ENCODE peak calls at places on chromosomes 6 and 20, in four cellular contexts. One of them, this sample, is unnamed. For H3K36me3, the result is how much of the 10 kb centered on the place peaks cover.

GRCh38 chr20:10463622-10464021 is 28.5 kb downstream of the SLX4IP start:
- DNase-seq in PC-9: no peak
- DNase-seq in GM23338: no peak
- DNase-seq in mammary epithelial cell: peak
- DNase-seq in this sample: no peak

GRCh38 chr6:20846602-20847028 is 312.4 kb downstream of the CDKAL1 start:
- DNase-seq in PC-9: no peak
- DNase-seq in GM23338: no peak
- DNase-seq in mammary epithelial cell: no peak
- DNase-seq in this sample: no peak

GRCh38 chr6:82178759-82179112 is 68.8 kb downstream of the IBTK start:
- DNase-seq in GM23338: no peak
- DNase-seq in mammary epithelial cell: no peak
- DNase-seq in PC-9: no peak
- DNase-seq in this sample: no peak

GRCh38 chr6:45192556-45192955 is 135.6 kb upstream of the RUNX2 start:
- DNase-seq in mammary epithelial cell: no peak
- DNase-seq in GM23338: no peak
- DNase-seq in PC-9: no peak
- DNase-seq in this sample: no peak

GRCh38 chr20:40770564-40771307 is 81.7 kb upstream of the MAFB start:
- DNase-seq in GM23338: no peak
- DNase-seq in mammary epithelial cell: no peak
- DNase-seq in PC-9: no peak
- DNase-seq in this sample: peak

GRCh38 chr6:134111062-134111677 is 58.7 kb upstream of the SLC2A12 start:
- DNase-seq in mammary epithelial cell: peak
- DNase-seq in PC-9: peak
- DNase-seq in GM23338: peak
- DNase-seq in this sample: no peak

GRCh38 chr6:68211242-68211795 is 423.8 kb upstream of the ADGRB3 start:
- DNase-seq in mammary epithelial cell: no peak
- DNase-seq in GM23338: no peak
- DNase-seq in PC-9: no peak
- DNase-seq in this sample: no peak

GRCh38 chr6:152312434-152312833 is 324.7 kb downstream of the SYNE1 start:
- DNase-seq in GM23338: no peak
- DNase-seq in mammary epithelial cell: no peak
- DNase-seq in PC-9: no peak
- DNase-seq in this sample: no peak

GRCh38 chr6:16090452-16090851 is 38.4 kb upstream of the MYLIP start:
- DNase-seq in mammary epithelial cell: no peak
- DNase-seq in PC-9: no peak
- DNase-seq in GM23338: no peak
- DNase-seq in this sample: no peak

GRCh38 chr6:89242574-89243330 is 25.6 kb upstream of the GABRR1 start:
- DNase-seq in mammary epithelial cell: peak
- DNase-seq in PC-9: no peak
- DNase-seq in GM23338: peak
- DNase-seq in this sample: no peak

GRCh38 chr6:131867744-131868143 is 59.9 kb downstream of the ENPP1 start:
- DNase-seq in mammary epithelial cell: no peak
- DNase-seq in GM23338: no peak
- DNase-seq in PC-9: no peak
- DNase-seq in this sample: no peak

GRCh38 chr6:150409576-150410066 is 40.8 kb downstream of the IYD start:
- DNase-seq in mammary epithelial cell: no peak
- DNase-seq in PC-9: no peak
- DNase-seq in GM23338: no peak
- DNase-seq in this sample: no peak

GRCh38 chr6:146543940-146544661 is 468 bp downstream of the RAB32 start:
- DNase-seq in GM23338: peak
- DNase-seq in PC-9: no peak
- DNase-seq in mammary epithelial cell: peak
- DNase-seq in this sample: peak

GRCh38 chr6:151765444-151765886 is 42.0 kb upstream of the ESR1 start:
- DNase-seq in mammary epithelial cell: peak
- DNase-seq in PC-9: peak
- DNase-seq in GM23338: peak
- DNase-seq in this sample: no peak

GRCh38 chr6:3566812-3567211 is 110.0 kb upstream of the SLC22A23 start:
- DNase-seq in GM23338: no peak
- DNase-seq in mammary epithelial cell: peak
- DNase-seq in PC-9: no peak
- DNase-seq in this sample: no peak

GRCh38 chr6:32967151-32968091 is 973 bp upstream of the BRD2 start:
- DNase-seq in GM23338: peak
- DNase-seq in PC-9: peak
- DNase-seq in mammary epithelial cell: peak
- DNase-seq in this sample: peak

GRCh38 chr20:42161228-42161829 is 543.2 kb upstream of the CHD6 start:
- DNase-seq in GM23338: no peak
- DNase-seq in PC-9: no peak
- DNase-seq in mammary epithelial cell: no peak
- DNase-seq in this sample: peak

GRCh38 chr20:17735206-17735804 is 35.5 kb downstream of the BANF2 start:
- DNase-seq in GM23338: no peak
- DNase-seq in PC-9: no peak
- DNase-seq in mammary epithelial cell: peak
- DNase-seq in this sample: no peak

GRCh38 chr6:49540614-49541013 is 9.9 kb upstream of the C6orf141 start:
- DNase-seq in GM23338: no peak
- DNase-seq in mammary epithelial cell: no peak
- DNase-seq in PC-9: no peak
- DNase-seq in this sample: no peak

GRCh38 chr6:14734416-14735340 is 511.2 kb upstream of the JARID2 start:
- DNase-seq in PC-9: peak
- DNase-seq in GM23338: no peak
- DNase-seq in mammary epithelial cell: peak
- DNase-seq in this sample: no peak

GRCh38 chr20:47311211-47311610 is 45.3 kb downstream of the ZMYND8 start:
- DNase-seq in PC-9: no peak
- DNase-seq in GM23338: no peak
- DNase-seq in mammary epithelial cell: no peak
- DNase-seq in this sample: no peak

GRCh38 chr6:156809034-156809433 is 31.9 kb downstream of the ARID1B start:
- DNase-seq in GM23338: no peak
- DNase-seq in mammary epithelial cell: no peak
- DNase-seq in PC-9: no peak
- DNase-seq in this sample: peak

GRCh38 chr6:683742-684440 is 9.0 kb downstream of the EXOC2 start:
- DNase-seq in mammary epithelial cell: no peak
- DNase-seq in PC-9: no peak
- DNase-seq in GM23338: peak
- DNase-seq in this sample: no peak

GRCh38 chr6:40456390-40457013 is 130.7 kb downstream of the LRFN2 start:
- DNase-seq in PC-9: no peak
- DNase-seq in GM23338: no peak
- DNase-seq in mammary epithelial cell: no peak
- DNase-seq in this sample: no peak

GRCh38 chr6:68778356-68779020 is 143.4 kb downstream of the ADGRB3 start:
- DNase-seq in mammary epithelial cell: no peak
- DNase-seq in GM23338: peak
- DNase-seq in PC-9: no peak
- DNase-seq in this sample: no peak

GRCh38 chr6:16316741-16317251 is 78.4 kb downstream of the GMPR start:
- DNase-seq in mammary epithelial cell: peak
- DNase-seq in GM23338: peak
- DNase-seq in PC-9: peak
- DNase-seq in this sample: no peak

GRCh38 chr20:5033566-5033965 is 32.3 kb upstream of the SLC23A2 start:
- DNase-seq in mammary epithelial cell: peak
- DNase-seq in GM23338: no peak
- DNase-seq in PC-9: peak
- DNase-seq in this sample: no peak

GRCh38 chr6:160071805-160072687 is 49.6 kb upstream of the SLC22A1 start:
- DNase-seq in GM23338: peak
- DNase-seq in mammary epithelial cell: no peak
- DNase-seq in PC-9: no peak
- DNase-seq in this sample: no peak

GRCh38 chr6:160070831-160071230 is 50.8 kb upstream of the SLC22A1 start:
- DNase-seq in GM23338: no peak
- DNase-seq in mammary epithelial cell: no peak
- DNase-seq in PC-9: no peak
- DNase-seq in this sample: no peak

GRCh38 chr6:160076009-160076408 is 45.6 kb upstream of the SLC22A1 start:
- DNase-seq in GM23338: no peak
- DNase-seq in PC-9: no peak
- DNase-seq in mammary epithelial cell: no peak
- DNase-seq in this sample: no peak

GRCh38 chr6:160070427-160070826 is 51.2 kb upstream of the SLC22A1 start:
- DNase-seq in mammary epithelial cell: no peak
- DNase-seq in PC-9: no peak
- DNase-seq in GM23338: no peak
- DNase-seq in this sample: peak

DNA sequence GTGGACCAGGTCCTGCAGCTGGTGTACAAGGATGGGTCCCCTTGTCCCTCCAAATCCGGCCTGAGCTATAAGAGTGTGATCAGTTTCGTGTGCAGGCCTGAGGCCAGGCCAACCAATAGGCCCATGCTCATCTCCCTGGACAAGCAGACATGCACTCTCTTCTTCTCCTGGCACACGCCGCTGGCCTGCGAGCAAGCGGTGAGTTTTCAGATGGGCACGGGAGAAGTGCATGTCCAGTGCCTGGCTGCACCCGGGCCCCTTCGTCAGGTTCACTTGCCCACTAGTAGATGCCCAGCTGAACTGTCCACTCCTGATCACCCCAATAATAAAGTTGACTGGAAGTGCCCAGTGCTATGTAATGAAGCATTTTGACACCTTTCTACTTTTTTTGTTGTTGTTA is 48.3 kb upstream of the SLC22A1 start:
- DNase-seq in GM23338: no peak
- DNase-seq in PC-9: no peak
- DNase-seq in mammary epithelial cell: no peak
- DNase-seq in this sample: peak
- H3K36me3 ChIP-seq in GM23338: under half
- H3K36me3 ChIP-seq in PC-9: under half
- H3K36me3 ChIP-seq in mammary epithelial cell: under half
- H3K36me3 ChIP-seq in this sample: under half

GRCh38 chr6:2102316-2102883 is 143.0 kb downstream of the GMDS start:
- DNase-seq in GM23338: no peak
- DNase-seq in mammary epithelial cell: peak
- DNase-seq in PC-9: no peak
- DNase-seq in this sample: no peak

GRCh38 chr6:2103644-2104523 is 141.5 kb downstream of the GMDS start:
- DNase-seq in PC-9: peak
- DNase-seq in GM23338: no peak
- DNase-seq in mammary epithelial cell: peak
- DNase-seq in this sample: no peak

GRCh38 chr6:2101213-2101612 is 144.2 kb downstream of the GMDS start:
- DNase-seq in mammary epithelial cell: peak
- DNase-seq in PC-9: no peak
- DNase-seq in GM23338: no peak
- DNase-seq in this sample: no peak

GRCh38 chr6:2104524-2104880 is 140.9 kb downstream of the GMDS start:
- DNase-seq in mammary epithelial cell: no peak
- DNase-seq in PC-9: no peak
- DNase-seq in GM23338: no peak
- DNase-seq in this sample: no peak

DNA sequence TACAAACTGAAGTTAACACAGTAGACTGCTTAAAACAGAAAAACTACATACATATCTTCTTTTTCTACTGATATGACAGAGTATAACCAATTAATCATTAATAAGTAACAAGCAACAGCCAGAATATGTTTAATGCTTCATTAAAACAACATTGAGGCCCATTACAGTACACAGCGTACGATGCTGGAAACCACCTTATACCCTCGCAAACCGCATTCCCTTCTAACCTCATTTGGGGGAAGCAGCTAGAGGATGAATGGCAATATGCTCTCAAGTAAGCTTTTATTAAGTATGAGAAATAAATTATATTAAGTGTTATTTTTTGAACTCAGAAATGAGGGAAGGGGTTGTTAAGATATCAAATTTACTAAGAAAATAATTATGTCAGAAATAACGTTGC is 142.4 kb downstream of the GMDS start:
- DNase-seq in GM23338: no peak
- DNase-seq in mammary epithelial cell: no peak
- DNase-seq in PC-9: no peak
- DNase-seq in this sample: no peak
- H3K36me3 ChIP-seq in GM23338: under half
- H3K36me3 ChIP-seq in mammary epithelial cell: under half
- H3K36me3 ChIP-seq in PC-9: under half
- H3K36me3 ChIP-seq in this sample: under half

DNA sequence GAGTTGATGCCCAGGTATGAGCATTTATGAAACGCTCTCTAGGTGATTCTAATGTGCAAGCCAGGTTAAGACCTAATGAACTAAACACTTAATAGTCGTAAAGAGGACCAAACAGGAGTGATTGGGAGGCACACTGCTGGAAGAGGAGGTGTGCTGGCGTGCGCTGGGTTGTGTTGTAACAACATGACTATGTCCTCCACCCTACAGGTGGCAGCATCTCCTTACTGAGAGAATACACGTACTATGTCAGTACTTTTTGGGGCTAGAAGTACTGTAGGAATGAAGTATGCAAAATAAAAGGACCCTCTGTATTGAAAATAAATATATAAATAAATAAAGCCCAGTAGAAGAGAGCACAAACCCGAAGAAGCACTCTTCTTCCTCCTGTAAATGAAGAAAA is 11.9 kb downstream of the C6orf89 start:
- DNase-seq in mammary epithelial cell: peak
- DNase-seq in PC-9: no peak
- DNase-seq in GM23338: peak
- DNase-seq in this sample: no peak
- H3K36me3 ChIP-seq in mammary epithelial cell: under half
- H3K36me3 ChIP-seq in PC-9: under half
- H3K36me3 ChIP-seq in GM23338: under half
- H3K36me3 ChIP-seq in this sample: under half

GRCh38 chr20:35025116-35025515 is 67.5 kb downstream of the TRPC4AP start:
- DNase-seq in mammary epithelial cell: no peak
- DNase-seq in PC-9: no peak
- DNase-seq in GM23338: no peak
- DNase-seq in this sample: no peak

GRCh38 chr20:35020108-35021031 is 64.7 kb downstream of the MYH7B start:
- DNase-seq in GM23338: no peak
- DNase-seq in mammary epithelial cell: no peak
- DNase-seq in PC-9: no peak
- DNase-seq in this sample: no peak

GRCh38 chr20:35021831-35022230 is 66.2 kb downstream of the MYH7B start:
- DNase-seq in GM23338: no peak
- DNase-seq in mammary epithelial cell: no peak
- DNase-seq in PC-9: no peak
- DNase-seq in this sample: no peak

GRCh38 chr20:35021063-35021462 is 65.4 kb downstream of the MYH7B start:
- DNase-seq in mammary epithelial cell: no peak
- DNase-seq in GM23338: no peak
- DNase-seq in PC-9: no peak
- DNase-seq in this sample: no peak

DNA sequence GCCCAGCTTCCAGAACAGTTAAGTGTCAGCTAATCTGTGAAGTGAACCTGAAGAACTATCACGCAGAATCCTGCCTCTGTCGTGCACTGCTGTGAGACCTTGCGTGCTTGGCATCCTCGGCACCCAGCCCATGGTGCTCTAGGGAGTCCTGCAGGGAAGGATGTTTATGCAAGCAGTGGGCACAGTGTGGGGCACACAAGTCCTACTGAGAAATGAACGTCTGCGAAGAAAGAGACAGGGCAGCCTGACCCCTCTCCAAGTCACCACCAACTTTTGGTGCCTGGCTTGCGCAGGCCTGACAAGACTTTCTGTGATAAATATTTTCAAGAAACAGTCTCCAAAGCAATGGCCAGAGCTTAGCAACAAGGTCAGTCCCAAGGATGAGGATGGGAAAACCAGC is 68.0 kb downstream of the MYH7B start:
- DNase-seq in GM23338: no peak
- DNase-seq in PC-9: no peak
- DNase-seq in mammary epithelial cell: no peak
- DNase-seq in this sample: no peak
- H3K36me3 ChIP-seq in GM23338: under half
- H3K36me3 ChIP-seq in PC-9: under half
- H3K36me3 ChIP-seq in mammary epithelial cell: under half
- H3K36me3 ChIP-seq in this sample: half or more